ENCODE peak calls at places on chromosomes 16 and 17, in six cellular contexts. H is esophagus squamous epithelium, N is bronchial epithelial cell, B is sigmoid colon, Y is IMR-90, X is gastrocnemius medialis. S is an unnamed sample.

GRCh38 chr16:62540496-62540895 is 504.3 kb upstream of the CDH8 start:
- DNase-seq in H (no peak), N (no peak), B (no peak), Y (no peak), X (no peak), S (no peak)

GRCh38 chr16:685967-686366 is 1.8 kb upstream of the JMJD8 start:
- DNase-seq in H (no peak), N (peak; percentile 16), B (no peak), Y (peak; percentile 13), X (peak; percentile 39), S (no peak)

GRCh38 chr17:57984226-57984890 is 3.7 kb downstream of the VEZF1 start:
- DNase-seq in H (no peak), N (no peak), B (no peak), Y (no peak), X (no peak), S (no peak)

GRCh38 chr16:10521681-10522274 is 58.6 kb downstream of the EMP2 start:
- DNase-seq in H (no peak), N (peak; percentile 62), B (peak; percentile 76), Y (peak; percentile 68), X (peak; percentile 42), S (no peak)

GRCh38 chr16:4957720-4958509 is at the start of gene SEC14L5:
- DNase-seq in H (peak; percentile 81), N (peak; percentile 92), B (peak; percentile 98), Y (peak; percentile 97), X (peak; percentile 98), S (peak; percentile 67)

GRCh38 chr17:46780003-46780373 is 38.5 kb downstream of the WNT3 start:
- DNase-seq in H (no peak), N (no peak), B (no peak), Y (no peak), X (no peak), S (no peak)

GRCh38 chr17:2975469-2975958 is 87.9 kb downstream of the OR1D5 start:
- DNase-seq in H (no peak), N (peak; percentile 35), B (peak; percentile 78), Y (no peak), X (no peak), S (no peak)

GRCh38 chr17:82699551-82699950 is 1.1 kb upstream of the RAB40B start:
- DNase-seq in H (no peak), N (no peak), B (no peak), Y (no peak), X (no peak), S (no peak)

GRCh38 chr17:75776399-75777242 is 8.0 kb upstream of the UNK start:
- DNase-seq in H (no peak), N (peak; percentile 41), B (peak; percentile 61), Y (no peak), X (no peak), S (no peak)

GRCh38 chr16:70396209-70396904 is 42.5 kb downstream of the ST3GAL2 start:
- DNase-seq in H (no peak), N (no peak), B (no peak), Y (peak; percentile 42), X (no peak), S (no peak)

GRCh38 chr17:77133087-77133633 is 7.6 kb upstream of the SEC14L1 start:
- DNase-seq in H (no peak), N (no peak), B (no peak), Y (no peak), X (no peak), S (no peak)
- TF ChIP-seq CTCF in H (no peak), N (no peak), B (no peak), Y (no peak), X (no peak), S (no peak)

GRCh38 chr17:10036511-10037061 is 131.5 kb upstream of the RCVRN start:
- DNase-seq in H (no peak), N (no peak), B (peak; percentile 92), Y (no peak), X (peak; percentile 56), S (no peak)
- H3K4me3 ChIP-seq in H (no peak overlapping the region), N (no peak overlapping the region), B (peak overlapping the region; percentile 17), Y (no peak overlapping the region), X (peak overlapping the region; percentile 13), S (no peak overlapping the region)

GRCh38 chr16:25692307-25692706 is 548 bp downstream of the HS3ST4 start:
- DNase-seq in H (no peak), N (no peak), B (no peak), Y (no peak), X (no peak), S (no peak)
- H3K27me3 ChIP-seq in H (peaks cover 9% of the 10 kb centered on the region), N (peaks cover 16% of the 10 kb centered on the region), B (peaks cover 69% of the 10 kb centered on the region), Y (peaks cover 12% of the 10 kb centered on the region), X (peaks cover 42% of the 10 kb centered on the region), S (peaks cover 22% of the 10 kb centered on the region)

GRCh38 chr16:3645504-3646347 is 8.8 kb upstream of the DNASE1 start:
- DNase-seq in H (no peak), N (no peak), B (peak; percentile 34), Y (peak; percentile 73), X (no peak), S (peak; percentile 23)
- TF ChIP-seq CTCF in H (no peak), N (no peak), B (no peak), Y (no peak), X (no peak), S (no peak)

DNA sequence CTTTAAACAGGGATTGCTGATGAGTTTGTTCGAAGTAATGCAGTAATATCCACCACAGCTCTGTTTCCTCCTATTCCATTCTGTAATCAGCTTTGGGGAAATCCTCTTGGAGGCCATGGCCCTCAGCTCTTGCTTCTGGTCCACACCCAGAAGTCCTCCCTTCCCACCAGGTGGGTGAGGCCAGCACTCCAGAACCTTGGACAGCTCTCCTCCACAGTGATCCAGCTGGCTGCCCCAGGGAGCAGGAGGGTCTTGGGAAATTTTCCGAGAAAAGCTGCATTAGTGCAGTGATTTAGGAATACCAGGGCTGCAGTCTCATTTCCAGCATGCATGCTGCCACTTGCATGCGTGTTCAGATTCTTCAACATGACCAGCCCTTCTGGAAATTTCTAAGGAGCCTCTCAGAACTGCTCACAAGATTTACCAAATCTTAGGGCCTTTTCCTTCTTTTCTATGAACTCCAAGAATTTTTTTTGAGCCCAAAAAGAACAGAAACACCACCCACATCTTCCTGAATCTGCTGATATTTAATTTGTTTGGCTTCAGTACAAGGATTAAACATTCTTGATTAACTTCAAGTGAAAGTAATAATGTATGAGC is 4.2 kb downstream of the SMPD3 start:
- DNase-seq in H (no peak), N (peak; percentile 39), B (no peak), Y (peak; percentile 21), X (no peak), S (no peak)
- H3K4me3 ChIP-seq in H (no peak overlapping the region), N (no peak overlapping the region), B (no peak overlapping the region), Y (no peak overlapping the region), X (no peak overlapping the region), S (no peak overlapping the region)